ENCODE peak calls at places on chromosome 16, in seven cellular contexts. C, V, E, X, W, Z and R are unnamed samples.

GRCh38 chr16:11539635-11540034 is 47.1 kb downstream of the LITAF start:
- DNase-seq in Z (no peak), C (no peak), X (no peak), V (no peak), W (no peak), E (no peak), R (no peak)

GRCh38 chr16:22318690-22319358 is 21.6 kb downstream of the POLR3E start:
- DNase-seq in C (peak), V (no peak), Z (peak), X (peak), W (no peak), E (peak), R (no peak)

GRCh38 chr16:275786-276232 is at the start of gene RGS11:
- DNase-seq in W (no peak), E (no peak), C (no peak), X (peak), V (no peak), Z (no peak), R (no peak)

GRCh38 chr16:67304006-67304405 is 22.5 kb downstream of the KCTD19 start:
- DNase-seq in E (no peak), Z (no peak), X (no peak), C (no peak), W (no peak), V (no peak), R (no peak)

GRCh38 chr16:31819948-31820347 is 53.7 kb upstream of the ZNF267 start:
- DNase-seq in E (no peak), V (no peak), W (no peak), C (no peak), Z (no peak), X (no peak), R (no peak)

GRCh38 chr16:2237076-2237551 is 870 bp downstream of the DNASE1L2 start:
- DNase-seq in C (no peak), X (no peak), E (no peak), V (no peak), Z (no peak), W (no peak), R (no peak)

GRCh38 chr16:15975172-15975571 is 25.8 kb downstream of the ABCC1 start:
- DNase-seq in C (no peak), E (no peak), X (no peak), W (no peak), V (no peak), Z (no peak), R (no peak)

GRCh38 chr16:12084436-12084835 is 107.9 kb downstream of the SNX29 start:
- DNase-seq in W (no peak), X (no peak), E (no peak), Z (no peak), V (no peak), C (no peak), R (no peak)

GRCh38 chr16:81697321-81697885 is 81.7 kb upstream of the PLCG2 start:
- DNase-seq in E (peak), W (peak), X (peak), V (no peak), Z (peak), C (peak), R (peak)

GRCh38 chr16:66133641-66134402 is 232.7 kb upstream of the CDH5 start:
- DNase-seq in X (no peak), Z (no peak), V (no peak), W (no peak), E (peak), C (no peak), R (no peak)

GRCh38 chr16:28821874-28822519 is 802 bp upstream of the ATXN2L start:
- DNase-seq in E (no peak), X (no peak), Z (no peak), W (no peak), V (no peak), C (no peak), R (no peak)

GRCh38 chr16:58299757-58300349 is 5.0 kb upstream of the PRSS54 start:
- DNase-seq in Z (peak), W (peak), C (no peak), V (no peak), E (peak), X (no peak), R (peak)

GRCh38 chr16:24119807-24120206 is 136.3 kb upstream of the CACNG3 start:
- DNase-seq in C (no peak), E (no peak), V (no peak), W (no peak), X (no peak), Z (no peak), R (no peak)

GRCh38 chr16:82031116-82032084 is 3.7 kb upstream of the HSD17B2 start:
- DNase-seq in C (peak), E (peak), W (no peak), V (no peak), X (peak), Z (peak), R (peak)

GRCh38 chr16:28951410-28951943 is 740 bp downstream of the NFATC2IP start:
- DNase-seq in W (no peak), Z (no peak), V (no peak), C (no peak), X (no peak), E (no peak), R (no peak)

GRCh38 chr16:16138034-16138635 is 85.2 kb downstream of the ABCC6 start:
- DNase-seq in X (no peak), E (no peak), Z (no peak), V (no peak), W (no peak), C (no peak), R (no peak)

GRCh38 chr16:89923640-89924297 is 627 bp downstream of the TUBB3 start:
- DNase-seq in X (peak), E (no peak), Z (peak), W (no peak), C (no peak), V (no peak), R (no peak)

GRCh38 chr16:89658221-89658879 is 714 bp downstream of the SPATA33 start:
- DNase-seq in V (no peak), W (no peak), C (no peak), E (no peak), X (peak), Z (no peak), R (no peak)

GRCh38 chr16:57988929-57989328 is 11.5 kb downstream of the ZNF319 start:
- DNase-seq in Z (no peak), C (no peak), V (no peak), X (no peak), E (no peak), W (no peak), R (no peak)

GRCh38 chr16:9053006-9053601 is 38.3 kb upstream of the HAPSTR1 start:
- DNase-seq in C (peak), V (no peak), X (peak), E (peak), W (peak), Z (peak), R (peak)

GRCh38 chr16:76976101-76976500 is 214.9 kb upstream of the MON1B start:
- DNase-seq in E (no peak), C (no peak), V (no peak), Z (no peak), X (no peak), W (no peak), R (no peak)

GRCh38 chr16:76970745-76971099 is 220.3 kb upstream of the MON1B start:
- DNase-seq in W (no peak), C (no peak), V (no peak), Z (peak), E (no peak), X (no peak), R (no peak)

GRCh38 chr16:76964464-76965154 is 226.4 kb upstream of the MON1B start:
- DNase-seq in X (no peak), Z (no peak), C (no peak), E (no peak), W (no peak), V (no peak), R (no peak)

GRCh38 chr16:76970087-76970744 is 220.8 kb upstream of the MON1B start:
- DNase-seq in E (no peak), V (no peak), C (peak), Z (no peak), W (no peak), X (no peak), R (no peak)
- TF ChIP-seq RAD21 in E (no peak), V (no peak), C (no peak), Z (no peak), W (no peak), X (no peak), R (no peak)

GRCh38 chr16:4718466-4718865 is 15.6 kb downstream of the ANKS3 start:
- DNase-seq in E (no peak), C (no peak), V (no peak), X (no peak), W (no peak), Z (no peak), R (no peak)

GRCh38 chr16:4714996-4715395 is 19.1 kb downstream of the ANKS3 start:
- DNase-seq in V (no peak), X (no peak), Z (no peak), W (no peak), C (no peak), E (no peak), R (no peak)

GRCh38 chr16:4709481-4709880 is 16.1 kb downstream of the NUDT16L1 start:
- DNase-seq in E (peak), X (no peak), V (no peak), C (no peak), Z (no peak), W (no peak), R (no peak)

DNA sequence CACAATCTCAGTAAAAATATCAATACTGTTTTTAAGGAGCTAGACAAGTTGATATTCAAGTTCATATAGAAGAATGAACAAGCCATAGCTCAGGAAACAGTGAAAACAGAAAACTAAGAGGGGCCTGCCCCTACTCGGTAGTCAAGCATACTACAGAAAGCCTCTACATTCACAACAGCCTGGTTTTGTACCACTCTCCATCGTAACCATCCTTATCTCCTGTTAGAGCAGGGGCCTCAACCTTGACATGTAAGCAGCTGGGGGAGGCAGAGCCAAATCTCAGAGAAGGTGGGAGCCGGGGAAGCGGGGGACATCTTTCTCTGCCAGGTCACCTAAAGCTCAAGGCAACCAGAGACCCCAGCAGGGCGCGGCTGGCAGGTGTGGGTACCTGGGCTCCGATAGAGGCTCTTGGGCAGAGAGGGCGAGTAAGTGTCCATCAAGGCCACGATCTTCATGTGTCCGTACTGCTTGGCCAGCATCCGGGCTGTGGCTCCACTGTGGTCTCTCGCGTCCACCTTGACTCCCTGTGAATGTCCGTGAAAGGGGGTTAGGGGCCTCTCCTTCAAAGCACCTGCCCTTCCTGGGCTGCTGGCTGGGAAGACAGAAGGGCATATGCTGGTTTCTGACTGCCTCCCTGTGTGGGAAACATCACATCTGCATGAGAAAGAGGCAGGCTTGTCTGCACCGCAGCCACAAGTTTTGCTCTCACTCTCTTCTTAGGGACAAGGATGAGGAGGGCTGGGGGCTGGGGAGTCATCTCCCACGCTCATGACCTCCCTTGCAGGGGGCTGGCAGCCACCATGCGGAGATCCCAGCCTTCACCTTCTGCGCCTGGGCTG is 20.2 kb downstream of the ANKS3 start:
- DNase-seq in C (no peak), X (no peak), V (no peak), W (no peak), E (no peak), Z (no peak), R (no peak)
- TF ChIP-seq RAD21 in C (no peak), X (no peak), V (no peak), W (no peak), E (no peak), Z (no peak), R (no peak)

GRCh38 chr16:75304521-75305363 is 53.3 kb upstream of the BCAR1 start:
- DNase-seq in C (peak), Z (peak), X (no peak), V (no peak), E (peak), W (no peak), R (peak)
- TF ChIP-seq RAD21 in C (no peak), Z (peak), X (no peak), V (no peak), E (peak), W (no peak), R (no peak)

GRCh38 chr16:79098897-79099296 is 501.6 kb downstream of the MAF start:
- DNase-seq in Z (no peak), W (no peak), C (no peak), E (no peak), V (no peak), X (no peak), R (no peak)

GRCh38 chr16:79096246-79096645 is 504.3 kb downstream of the MAF start:
- DNase-seq in E (no peak), X (no peak), C (no peak), V (no peak), W (no peak), Z (no peak), R (no peak)

GRCh38 chr16:79097781-79098180 is 502.8 kb downstream of the MAF start:
- DNase-seq in X (no peak), W (no peak), V (no peak), E (no peak), Z (no peak), C (no peak), R (no peak)

GRCh38 chr16:79099701-79100100 is 500.8 kb downstream of the MAF start:
- DNase-seq in X (no peak), C (no peak), V (no peak), Z (no peak), E (no peak), W (no peak), R (no peak)

DNA sequence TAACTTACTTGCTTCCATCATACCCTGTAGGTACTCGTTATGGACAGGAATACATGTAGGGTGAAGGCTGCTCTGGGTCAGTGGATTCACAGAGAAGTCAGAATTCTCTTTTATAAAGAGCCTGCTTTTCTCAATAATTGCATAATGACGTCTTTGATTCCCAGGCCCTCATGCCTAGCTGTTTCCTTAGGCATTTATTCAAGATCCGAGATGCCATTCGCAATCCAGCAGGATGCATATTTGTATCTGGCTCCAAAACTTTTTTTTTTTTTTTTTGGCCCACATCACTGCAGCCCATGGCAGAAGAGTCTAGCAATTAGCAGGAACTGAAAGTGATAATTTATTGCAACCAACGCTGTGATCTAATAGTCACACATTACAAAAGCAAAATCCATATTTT is 503.4 kb downstream of the MAF start:
- DNase-seq in C (no peak), W (no peak), X (no peak), E (no peak), Z (no peak), V (no peak), R (no peak)
- TF ChIP-seq RAD21 in C (no peak), W (no peak), X (no peak), E (no peak), Z (no peak), V (no peak), R (no peak)

DNA sequence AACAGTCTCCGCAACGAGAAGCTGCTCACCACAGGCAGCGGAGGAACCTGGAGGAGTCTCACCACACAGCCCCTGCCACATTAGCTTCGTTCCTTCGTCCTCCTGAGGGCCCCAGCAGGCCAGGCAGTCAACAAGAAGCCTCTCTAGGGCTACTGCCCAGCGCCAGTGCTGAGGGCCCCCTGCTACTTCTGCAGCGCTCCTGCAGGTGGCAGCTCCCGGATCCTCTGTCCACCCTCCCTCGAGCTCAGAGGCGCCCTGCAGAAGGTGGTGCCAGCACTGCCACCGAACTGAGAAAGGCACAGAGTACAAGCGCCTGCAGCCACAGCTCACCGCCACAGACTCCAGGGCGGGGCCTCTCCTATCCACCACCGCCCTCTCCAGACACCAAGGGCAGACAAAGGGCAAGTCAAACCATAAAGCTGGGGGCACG is 27.3 kb downstream of the KDM8 start:
- DNase-seq in W (no peak), E (no peak), Z (no peak), X (no peak), V (no peak), C (no peak), R (no peak)
- TF ChIP-seq RAD21 in W (peak), E (no peak), Z (no peak), X (no peak), V (no peak), C (no peak), R (no peak)

DNA sequence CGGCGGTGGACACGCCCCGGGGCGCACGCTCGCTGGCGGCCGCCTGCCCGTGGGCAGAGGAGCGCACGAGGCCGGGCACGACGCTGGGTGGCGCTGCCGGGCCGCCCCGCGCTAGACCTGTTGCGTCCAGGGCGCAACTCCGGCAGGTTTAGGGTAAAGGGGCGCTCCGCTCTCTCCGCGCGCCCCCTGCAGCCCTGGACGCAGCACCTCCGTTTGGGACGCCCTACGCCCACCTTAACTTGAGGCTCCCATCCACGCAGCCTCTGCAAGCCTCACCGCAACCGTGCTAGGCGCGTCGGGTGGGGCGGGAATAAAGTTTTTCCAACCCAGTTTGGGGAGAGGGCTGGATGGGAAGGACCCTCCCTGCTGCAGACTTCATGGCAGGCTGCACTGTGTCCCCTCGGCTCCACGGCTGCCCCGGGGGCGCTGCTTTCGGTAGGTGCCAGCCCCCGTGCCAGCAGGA is 299 bp upstream of the SYT17 start:
- DNase-seq in W (peak), E (peak), Z (peak), X (peak), V (no peak), C (peak), R (peak)
- TF ChIP-seq RAD21 in W (peak), E (peak), Z (peak), X (peak), V (peak), C (peak), R (peak)

DNA sequence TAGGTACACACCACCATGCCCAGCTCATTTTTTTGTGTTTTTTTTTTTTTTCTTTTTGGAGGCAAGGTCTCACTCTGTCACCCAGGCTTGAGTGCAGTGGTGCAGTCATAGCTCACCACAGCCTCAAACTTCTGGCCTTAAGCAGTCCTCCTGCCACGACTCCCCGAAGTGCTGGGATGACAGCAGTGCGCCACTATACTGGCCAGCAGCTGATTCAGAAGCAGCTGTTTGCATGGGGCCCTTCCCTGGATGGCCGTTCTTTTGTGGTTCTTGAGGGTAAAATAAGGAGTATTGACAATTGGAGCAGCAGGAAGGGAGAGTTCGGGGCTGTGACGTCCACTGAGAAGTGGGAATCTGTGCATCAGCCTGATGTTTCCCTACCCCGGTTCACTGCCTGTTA is 41.6 kb downstream of the KIAA0513 start:
- DNase-seq in W (no peak), C (no peak), E (no peak), Z (no peak), V (no peak), X (no peak), R (no peak)
- TF ChIP-seq RAD21 in W (no peak), C (no peak), E (no peak), Z (no peak), V (no peak), X (no peak), R (no peak)